ENCODE peak calls at places on chromosomes 11 and 22, in four cellular contexts. One of them, this sample, is unnamed.

GRCh38 chr22:22450343-22450839 is 58.2 kb downstream of the ZNF280B start:
- DNase-seq in cardiac muscle cell: no peak
- DNase-seq in right lobe of liver: no peak
- DNase-seq in tibial artery: peak; percentile 46
- DNase-seq in this sample: no peak

GRCh38 chr22:29112680-29113079 is 39.8 kb downstream of the KREMEN1 start:
- DNase-seq in right lobe of liver: no peak
- DNase-seq in cardiac muscle cell: no peak
- DNase-seq in tibial artery: no peak
- DNase-seq in this sample: no peak

GRCh38 chr11:36449566-36450390 is 60.3 kb downstream of the TRAF6 start:
- DNase-seq in right lobe of liver: no peak
- DNase-seq in tibial artery: no peak
- DNase-seq in cardiac muscle cell: peak; percentile 41
- DNase-seq in this sample: no peak

GRCh38 chr22:46230262-46230901 is 19.7 kb downstream of the CDPF1 start:
- DNase-seq in tibial artery: no peak
- DNase-seq in cardiac muscle cell: no peak
- DNase-seq in right lobe of liver: no peak
- DNase-seq in this sample: no peak

GRCh38 chr22:23152238-23153114 is 7.2 kb downstream of the RAB36 start:
- DNase-seq in cardiac muscle cell: no peak
- DNase-seq in right lobe of liver: no peak
- DNase-seq in tibial artery: no peak
- DNase-seq in this sample: no peak

GRCh38 chr11:58927393-58928081 is 11.8 kb upstream of the GLYATL1 start:
- DNase-seq in right lobe of liver: peak; percentile 97
- DNase-seq in tibial artery: no peak
- DNase-seq in cardiac muscle cell: peak; percentile 43
- DNase-seq in this sample: no peak

GRCh38 chr11:16169541-16169940 is 186.8 kb downstream of the SOX6 start:
- DNase-seq in tibial artery: no peak
- DNase-seq in cardiac muscle cell: peak; percentile 24
- DNase-seq in right lobe of liver: no peak
- DNase-seq in this sample: no peak

GRCh38 chr11:86588566-86589090 is 83.8 kb downstream of the ME3 start:
- DNase-seq in tibial artery: no peak
- DNase-seq in right lobe of liver: no peak
- DNase-seq in cardiac muscle cell: no peak
- DNase-seq in this sample: no peak

GRCh38 chr11:78194490-78194889 is 5.8 kb downstream of the USP35 start:
- DNase-seq in cardiac muscle cell: no peak
- DNase-seq in right lobe of liver: no peak
- DNase-seq in tibial artery: no peak
- DNase-seq in this sample: no peak

GRCh38 chr22:46457502-46458488 is 79.6 kb downstream of the CELSR1 start:
- DNase-seq in right lobe of liver: no peak
- DNase-seq in cardiac muscle cell: peak; percentile 49
- DNase-seq in tibial artery: no peak
- DNase-seq in this sample: no peak

GRCh38 chr11:74282863-74283484 is 28.5 kb downstream of the P4HA3 start:
- DNase-seq in cardiac muscle cell: no peak
- DNase-seq in right lobe of liver: no peak
- DNase-seq in tibial artery: no peak
- DNase-seq in this sample: no peak

GRCh38 chr11:126384449-126385070 is 29.1 kb downstream of the ST3GAL4 start:
- DNase-seq in right lobe of liver: no peak
- DNase-seq in cardiac muscle cell: no peak
- DNase-seq in tibial artery: no peak
- DNase-seq in this sample: peak; percentile 51

GRCh38 chr11:69431893-69432738 is 49.3 kb upstream of the LINC01488 start:
- DNase-seq in tibial artery: no peak
- DNase-seq in right lobe of liver: peak; percentile 35
- DNase-seq in cardiac muscle cell: no peak
- DNase-seq in this sample: no peak

GRCh38 chr11:62030071-62030684 is 62.7 kb upstream of the FTH1 start:
- DNase-seq in right lobe of liver: no peak
- DNase-seq in cardiac muscle cell: peak; percentile 43
- DNase-seq in tibial artery: no peak
- DNase-seq in this sample: no peak

GRCh38 chr11:132307309-132308020 is 937.0 kb downstream of the NTM start:
- DNase-seq in tibial artery: no peak
- DNase-seq in right lobe of liver: no peak
- DNase-seq in cardiac muscle cell: no peak
- DNase-seq in this sample: no peak

GRCh38 chr11:20194470-20194869 is 34.2 kb upstream of the DBX1 start:
- DNase-seq in cardiac muscle cell: no peak
- DNase-seq in tibial artery: no peak
- DNase-seq in right lobe of liver: no peak
- DNase-seq in this sample: no peak

GRCh38 chr11:119671561-119672015 is 57.4 kb downstream of the NECTIN1 start:
- DNase-seq in tibial artery: no peak
- DNase-seq in cardiac muscle cell: peak; percentile 68
- DNase-seq in right lobe of liver: no peak
- DNase-seq in this sample: no peak

GRCh38 chr11:25794804-25795203 is 537.1 kb upstream of the ANO3 start:
- DNase-seq in cardiac muscle cell: no peak
- DNase-seq in right lobe of liver: no peak
- DNase-seq in tibial artery: no peak
- DNase-seq in this sample: no peak

GRCh38 chr11:35303596-35304392 is 115.6 kb downstream of the SLC1A2 start:
- DNase-seq in cardiac muscle cell: peak; percentile 95
- DNase-seq in tibial artery: peak; percentile 90
- DNase-seq in right lobe of liver: peak; percentile 66
- DNase-seq in this sample: peak; percentile 68

GRCh38 chr11:20070459-20070858 is 89.8 kb downstream of the DBX1 start:
- DNase-seq in right lobe of liver: no peak
- DNase-seq in cardiac muscle cell: no peak
- DNase-seq in tibial artery: no peak
- DNase-seq in this sample: no peak

GRCh38 chr11:42972741-42973140 is 339.1 kb upstream of the API5 start:
- DNase-seq in cardiac muscle cell: no peak
- DNase-seq in tibial artery: no peak
- DNase-seq in right lobe of liver: no peak
- DNase-seq in this sample: no peak

GRCh38 chr11:355581-356458 is 13.5 kb upstream of the B4GALNT4 start:
- DNase-seq in right lobe of liver: peak; percentile 97
- DNase-seq in tibial artery: peak; percentile 92
- DNase-seq in cardiac muscle cell: peak; percentile 100
- DNase-seq in this sample: peak; percentile 95

GRCh38 chr11:72777755-72778278 is 16.0 kb downstream of the STARD10 start:
- DNase-seq in cardiac muscle cell: no peak
- DNase-seq in tibial artery: no peak
- DNase-seq in right lobe of liver: peak; percentile 96
- DNase-seq in this sample: no peak
- H3K4me1 ChIP-seq in cardiac muscle cell: peaks cover 19% of the 10 kb centered on the region
- H3K4me1 ChIP-seq in tibial artery: peaks cover 29% of the 10 kb centered on the region
- H3K4me1 ChIP-seq in right lobe of liver: peaks cover 66% of the 10 kb centered on the region
- H3K4me1 ChIP-seq in this sample: peaks cover 5% of the 10 kb centered on the region

GRCh38 chr11:46271407-46271806 is 6.1 kb upstream of the CREB3L1 start:
- DNase-seq in right lobe of liver: no peak
- DNase-seq in tibial artery: no peak
- DNase-seq in cardiac muscle cell: no peak
- DNase-seq in this sample: no peak
- H3K27ac ChIP-seq in right lobe of liver: no peak overlapping the region
- H3K27ac ChIP-seq in tibial artery: no peak overlapping the region
- H3K27ac ChIP-seq in cardiac muscle cell: no peak overlapping the region
- H3K27ac ChIP-seq in this sample: no peak overlapping the region

DNA sequence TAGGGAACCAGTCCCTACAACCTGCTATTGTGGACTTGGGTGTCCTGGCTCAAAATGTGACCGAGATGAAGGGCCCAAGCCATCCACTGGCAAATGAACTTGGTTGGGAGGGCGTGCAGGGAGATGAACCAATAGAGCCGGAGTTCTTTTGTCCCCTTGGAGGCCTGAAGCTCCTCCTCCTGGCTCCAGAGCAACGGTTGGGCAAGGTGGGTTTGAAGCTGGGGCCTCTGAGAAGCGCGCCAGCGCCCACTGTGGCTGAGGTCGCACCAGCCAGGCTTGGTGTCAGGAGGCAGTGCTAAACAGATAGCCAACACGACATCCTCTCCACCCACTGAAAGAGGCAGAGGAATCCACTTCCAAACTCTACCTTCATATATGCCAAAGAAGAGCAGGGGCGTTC is 36.0 kb upstream of the PACSIN2 start:
- DNase-seq in right lobe of liver: no peak
- DNase-seq in tibial artery: no peak
- DNase-seq in cardiac muscle cell: no peak
- DNase-seq in this sample: no peak
- TF ChIP-seq CTCF in right lobe of liver: no peak
- TF ChIP-seq CTCF in tibial artery: no peak
- TF ChIP-seq CTCF in cardiac muscle cell: no peak
- TF ChIP-seq CTCF in this sample: no peak

GRCh38 chr11:117385906-117386305 is 58.3 kb downstream of the CEP164 start:
- DNase-seq in tibial artery: no peak
- DNase-seq in right lobe of liver: no peak
- DNase-seq in cardiac muscle cell: no peak
- DNase-seq in this sample: no peak
- H3K4me1 ChIP-seq in tibial artery: no peaks in the 10 kb centered on the region
- H3K4me1 ChIP-seq in right lobe of liver: no peaks in the 10 kb centered on the region
- H3K4me1 ChIP-seq in cardiac muscle cell: no peaks in the 10 kb centered on the region
- H3K4me1 ChIP-seq in this sample: no peaks in the 10 kb centered on the region

GRCh38 chr11:67983916-67984315 is 20.0 kb downstream of the UNC93B1 start:
- DNase-seq in right lobe of liver: no peak
- DNase-seq in tibial artery: no peak
- DNase-seq in cardiac muscle cell: no peak
- DNase-seq in this sample: no peak
- H3K27ac ChIP-seq in right lobe of liver: no peak overlapping the region
- H3K27ac ChIP-seq in tibial artery: no peak overlapping the region
- H3K27ac ChIP-seq in cardiac muscle cell: no peak overlapping the region
- H3K27ac ChIP-seq in this sample: no peak overlapping the region

GRCh38 chr11:106585061-106585460 is 433.2 kb downstream of the GUCY1A2 start:
- DNase-seq in cardiac muscle cell: peak; percentile 57
- DNase-seq in tibial artery: no peak
- DNase-seq in right lobe of liver: no peak
- DNase-seq in this sample: no peak
- TF ChIP-seq CTCF in cardiac muscle cell: peak; percentile 43
- TF ChIP-seq CTCF in tibial artery: no peak
- TF ChIP-seq CTCF in right lobe of liver: no peak
- TF ChIP-seq CTCF in this sample: no peak

GRCh38 chr11:2382927-2383822 is 6.1 kb downstream of the CD81 start:
- DNase-seq in right lobe of liver: no peak
- DNase-seq in cardiac muscle cell: peak; percentile 26
- DNase-seq in tibial artery: peak; percentile 58
- DNase-seq in this sample: no peak

GRCh38 chr11:2380807-2381350 is 3.8 kb downstream of the CD81 start:
- DNase-seq in cardiac muscle cell: peak; percentile 79
- DNase-seq in tibial artery: peak; percentile 84
- DNase-seq in right lobe of liver: peak; percentile 86
- DNase-seq in this sample: no peak

GRCh38 chr11:2382129-2382517 is 5.0 kb downstream of the CD81 start:
- DNase-seq in right lobe of liver: no peak
- DNase-seq in tibial artery: no peak
- DNase-seq in cardiac muscle cell: no peak
- DNase-seq in this sample: no peak

GRCh38 chr11:2380396-2380795 is 3.3 kb downstream of the CD81 start:
- DNase-seq in cardiac muscle cell: no peak
- DNase-seq in right lobe of liver: no peak
- DNase-seq in tibial artery: no peak
- DNase-seq in this sample: no peak

DNA sequence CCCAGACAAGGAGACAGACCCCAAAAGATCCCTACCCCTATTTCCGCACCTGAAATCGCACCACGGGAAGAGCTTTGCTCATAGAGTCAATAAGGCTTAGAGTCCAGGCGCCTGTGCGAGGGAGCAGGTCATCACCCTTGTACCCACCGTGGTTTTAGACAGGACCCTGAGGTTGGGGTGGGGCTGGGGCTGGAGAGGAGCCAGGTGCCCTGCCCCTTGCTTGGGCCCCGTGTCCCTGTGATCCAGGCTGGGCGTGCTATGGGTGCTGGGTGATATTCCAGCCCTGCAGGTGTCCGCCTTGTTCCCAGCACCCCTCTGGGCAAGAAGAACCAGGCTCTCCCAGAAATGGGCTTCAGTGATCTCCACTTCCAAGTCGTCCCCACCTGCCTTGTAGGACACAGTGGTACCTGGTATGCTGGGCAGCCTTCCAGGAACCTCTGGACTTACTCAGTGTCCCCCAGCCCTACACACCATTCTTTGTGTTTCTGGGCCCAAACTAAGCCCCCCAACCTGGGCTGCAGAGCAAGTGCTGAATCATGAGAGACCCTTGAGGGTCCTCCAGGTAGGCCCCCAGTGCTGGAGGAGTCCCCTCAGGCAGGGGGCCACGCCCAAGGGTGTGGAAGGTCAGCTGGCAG is 4.5 kb downstream of the CD81 start:
- DNase-seq in cardiac muscle cell: no peak
- DNase-seq in right lobe of liver: peak; percentile 75
- DNase-seq in tibial artery: peak; percentile 23
- DNase-seq in this sample: no peak
- H3K4me1 ChIP-seq in cardiac muscle cell: peaks cover 22% of the 10 kb centered on the region
- H3K4me1 ChIP-seq in right lobe of liver: peaks cover 65% of the 10 kb centered on the region
- H3K4me1 ChIP-seq in tibial artery: peaks cover 62% of the 10 kb centered on the region
- H3K4me1 ChIP-seq in this sample: peaks cover 54% of the 10 kb centered on the region